ENCODE peak calls at places on chromosomes 4 and X, in ten cellular contexts. G is foreskin melanocyte, H is HS-27A, S is iPS DF 6.9, W is WTC11, X is astrocyte, F is Ammon's horn, M is HTR-8/SVneo, E is cardiac fibroblast, O is EH. I is an unnamed sample.

GRCh38 chr4:53963786-53964185 is 100.6 kb downstream of the CHIC2 start:
- DNase-seq in W (no peak), E (no peak), H (no peak), F (no peak), G (no peak), X (no peak), M (no peak), S (no peak), O (no peak), I (no peak)

GRCh38 chrX:50067435-50068292 is 133.1 kb downstream of the AKAP4 start:
- DNase-seq in G (no peak), W (peak; percentile 39), E (peak; percentile 34), H (no peak), M (no peak), O (peak; percentile 39), S (peak; percentile 50), X (peak; percentile 22), F (peak; percentile 34), I (peak; percentile 19)

GRCh38 chr4:112982677-112983076 is 66.8 kb upstream of the ANK2 start:
- DNase-seq in O (no peak), S (no peak), F (no peak), W (no peak), M (no peak), X (no peak), G (peak; percentile 28), H (no peak), E (peak; percentile 3), I (peak; percentile 0)

GRCh38 chr4:2450394-2451035 is 18.4 kb upstream of the RNF4 start:
- DNase-seq in M (no peak), O (no peak), G (no peak), E (no peak), F (no peak), S (no peak), X (no peak), W (no peak), H (no peak), I (no peak)

GRCh38 chr4:121477079-121477478 is 96.3 kb upstream of the QRFPR start:
- DNase-seq in F (no peak), O (no peak), S (no peak), W (no peak), G (no peak), E (no peak), M (no peak), X (no peak), H (no peak), I (no peak)

GRCh38 chrX:100696699-100697351 is 35.1 kb downstream of the SYTL4 start:
- DNase-seq in M (no peak), W (no peak), F (no peak), G (no peak), X (no peak), O (no peak), H (no peak), E (no peak), S (no peak), I (no peak)

GRCh38 chrX:17081969-17082368 is 135.5 kb downstream of the REPS2 start:
- DNase-seq in E (no peak), W (no peak), X (no peak), O (peak; percentile 14), M (no peak), S (no peak), H (no peak), F (peak; percentile 10), G (no peak), I (no peak)

GRCh38 chr4:43471950-43472349 is 579.4 kb downstream of the GRXCR1 start:
- DNase-seq in E (peak; percentile 8), G (no peak), M (no peak), X (no peak), H (no peak), F (no peak), S (no peak), W (no peak), O (no peak), I (peak; percentile 16)

GRCh38 chr4:60992037-60992436 is 208.1 kb upstream of the ADGRL3 start:
- DNase-seq in E (no peak), M (no peak), S (no peak), W (no peak), H (no peak), O (no peak), F (peak; percentile 24), X (peak; percentile 36), G (no peak), I (no peak)

GRCh38 chrX:101393530-101394305 is 2.9 kb downstream of the RPL36A start:
- DNase-seq in O (no peak), M (no peak), G (no peak), S (no peak), X (no peak), W (no peak), H (no peak), F (no peak), E (no peak), I (no peak)

GRCh38 chr4:56995525-56995924 is 16.8 kb downstream of the POLR2B start:
- DNase-seq in O (peak; percentile 53), E (peak; percentile 99), F (peak; percentile 90), G (peak; percentile 75), M (no peak), H (no peak), X (peak; percentile 97), W (no peak), S (no peak), I (peak; percentile 70)

GRCh38 chrX:29690061-29690460 is 525.3 kb upstream of the MAGEB2 start:
- DNase-seq in S (no peak), W (no peak), G (no peak), H (no peak), X (peak; percentile 79), O (peak; percentile 20), E (peak; percentile 69), M (peak; percentile 3), F (no peak), I (no peak)

GRCh38 chr4:56704074-56704473 is 23.0 kb upstream of the HOPX start:
- DNase-seq in H (no peak), O (no peak), F (no peak), E (no peak), S (no peak), X (no peak), M (no peak), W (no peak), G (no peak), I (no peak)

GRCh38 chr4:182206916-182207315 is 36.3 kb upstream of the TENM3 start:
- DNase-seq in X (no peak), F (no peak), M (no peak), E (peak; percentile 35), G (no peak), S (no peak), O (peak; percentile 15), W (no peak), H (no peak), I (peak; percentile 43)

GRCh38 chr4:8101213-8101781 is 57.3 kb downstream of the ABLIM2 start:
- DNase-seq in H (no peak), M (peak; percentile 17), S (no peak), E (peak; percentile 77), G (no peak), X (no peak), F (no peak), O (peak; percentile 43), W (no peak), I (peak; percentile 64)

GRCh38 chr4:24980064-24980690 is 50.6 kb downstream of the LGI2 start:
- DNase-seq in M (peak; percentile 44), E (peak; percentile 82), W (peak; percentile 47), O (peak; percentile 64), G (no peak), F (peak; percentile 82), H (no peak), X (peak; percentile 34), S (peak; percentile 57), I (peak; percentile 69)

GRCh38 chr4:138891610-138892009 is 124.0 kb upstream of the NOCT start:
- DNase-seq in O (peak; percentile 24), M (no peak), E (no peak), W (no peak), H (no peak), G (no peak), F (no peak), S (no peak), X (no peak), I (no peak)

GRCh38 chr4:39458505-39459300 is at the start of the genes LIAS and RPL9:
- DNase-seq in O (peak; percentile 97), W (peak; percentile 94), H (peak; percentile 97), E (peak; percentile 100), G (peak; percentile 98), M (peak; percentile 97), S (peak; percentile 98), F (peak; percentile 98), X (peak; percentile 99), I (peak; percentile 98)

GRCh38 chr4:135598151-135598550 is 1396.6 kb upstream of the PABPC4L start:
- DNase-seq in O (no peak), W (no peak), F (no peak), G (no peak), E (no peak), X (peak; percentile 77), H (no peak), S (no peak), M (no peak), I (no peak)

GRCh38 chr4:26320453-26321325 is at the start of gene RBPJ:
- DNase-seq in S (peak; percentile 93), X (peak; percentile 98), F (peak; percentile 92), W (peak; percentile 93), M (peak; percentile 86), O (peak; percentile 97), H (peak; percentile 88), E (peak; percentile 99), G (peak; percentile 96), I (peak; percentile 96)

GRCh38 chrX:48466696-48467095 is 3.4 kb downstream of the SLC38A5 start:
- DNase-seq in S (no peak), H (no peak), W (peak; percentile 58), O (no peak), M (no peak), F (no peak), X (no peak), E (no peak), G (no peak), I (no peak)

GRCh38 chr4:98603683-98604573 is 54.5 kb downstream of the TSPAN5 start:
- DNase-seq in O (peak; percentile 69), G (no peak), E (peak; percentile 39), S (no peak), W (no peak), X (peak; percentile 92), H (no peak), F (peak; percentile 69), M (no peak), I (no peak)

GRCh38 chr4:156294577-156294976 is 340.9 kb upstream of the CTSO start:
- DNase-seq in X (peak; percentile 94), W (no peak), F (peak; percentile 14), H (peak; percentile 91), G (peak; percentile 52), S (peak; percentile 16), M (peak; percentile 64), E (peak; percentile 91), O (peak; percentile 91), I (peak; percentile 70)

GRCh38 chrX:67724359-67725110 is 180.7 kb downstream of the AR start:
- DNase-seq in S (no peak), W (peak; percentile 10), H (no peak), M (no peak), F (no peak), X (no peak), E (no peak), G (no peak), O (no peak), I (peak; percentile 39)